ENCODE peak calls at places on chromosome 14, in four cellular contexts. T, H, Q and P are unnamed samples.

GRCh38 chr14:24774167-24774915 is 140.4 kb upstream of the GZMB start:
- DNase-seq in T (no peak), H (no peak), Q (no peak), P (no peak)

GRCh38 chr14:21528381-21529348 is 2.5 kb upstream of the SALL2 start:
- DNase-seq in T (no peak), H (no peak), Q (no peak), P (no peak)

GRCh38 chr14:24808412-24808811 is 174.4 kb upstream of the GZMB start:
- DNase-seq in T (no peak), H (no peak), Q (no peak), P (no peak)

GRCh38 chr14:69595336-69595735 is 16.1 kb upstream of the SUSD6 start:
- DNase-seq in T (no peak), H (no peak), Q (no peak), P (no peak)

GRCh38 chr14:95741051-95741490 is 27.1 kb upstream of the TCL1A start:
- DNase-seq in T (no peak), H (no peak), Q (no peak), P (no peak)

GRCh38 chr14:69133206-69134125 is 19.5 kb downstream of the DCAF5 start:
- DNase-seq in T (peak), H (no peak), Q (no peak), P (peak)

GRCh38 chr14:54465654-54466053 is 23.1 kb downstream of the GMFB start:
- DNase-seq in T (no peak), H (no peak), Q (no peak), P (no peak)

GRCh38 chr14:90087433-90087832 is 25.6 kb downstream of the KCNK13 start:
- DNase-seq in T (peak), H (peak), Q (peak), P (peak)

GRCh38 chr14:98953544-98954346 is 318.3 kb downstream of the BCL11B start:
- DNase-seq in T (peak), H (peak), Q (no peak), P (peak)

GRCh38 chr14:89330236-89331002 is 86.6 kb downstream of the FOXN3 start:
- DNase-seq in T (peak), H (peak), Q (peak), P (peak)

GRCh38 chr14:26601856-26602255 is 4.0 kb upstream of the NOVA1 start:
- DNase-seq in T (no peak), H (no peak), Q (no peak), P (no peak)

GRCh38 chr14:88995437-88996198 is 171.2 kb downstream of the TTC8 start:
- DNase-seq in T (peak), H (no peak), Q (no peak), P (peak)

GRCh38 chr14:68372363-68372762 is 420.5 kb downstream of the ZFP36L1 start:
- DNase-seq in T (no peak), H (no peak), Q (no peak), P (no peak)

GRCh38 chr14:103836976-103837725 is 10.2 kb downstream of the PPP1R13B start:
- DNase-seq in T (no peak), H (no peak), Q (no peak), P (no peak)

GRCh38 chr14:61280526-61281185 is 482 bp downstream of the TMEM30B start:
- DNase-seq in T (peak), H (peak), Q (peak), P (peak)

GRCh38 chr14:89332031-89332430 is 85.0 kb downstream of the FOXN3 start:
- DNase-seq in T (peak), H (no peak), Q (no peak), P (peak)

GRCh38 chr14:54193871-54194270 is 202.9 kb upstream of the CDKN3 start:
- DNase-seq in T (no peak), H (no peak), Q (no peak), P (no peak)

GRCh38 chr14:72479471-72479931 is 414.4 kb downstream of the DPF3 start:
- DNase-seq in T (peak), H (no peak), Q (no peak), P (peak)

GRCh38 chr14:35408026-35408425 is 3.5 kb upstream of the NFKBIA start:
- DNase-seq in T (no peak), H (no peak), Q (no peak), P (no peak)

GRCh38 chr14:94914191-94914590 is 144.3 kb upstream of the GSC start:
- DNase-seq in T (no peak), H (peak), Q (no peak), P (no peak)

GRCh38 chr14:93994919-93995682 is 2.0 kb upstream of the CCDC197 start:
- DNase-seq in T (peak), H (peak), Q (peak), P (peak)

DNA sequence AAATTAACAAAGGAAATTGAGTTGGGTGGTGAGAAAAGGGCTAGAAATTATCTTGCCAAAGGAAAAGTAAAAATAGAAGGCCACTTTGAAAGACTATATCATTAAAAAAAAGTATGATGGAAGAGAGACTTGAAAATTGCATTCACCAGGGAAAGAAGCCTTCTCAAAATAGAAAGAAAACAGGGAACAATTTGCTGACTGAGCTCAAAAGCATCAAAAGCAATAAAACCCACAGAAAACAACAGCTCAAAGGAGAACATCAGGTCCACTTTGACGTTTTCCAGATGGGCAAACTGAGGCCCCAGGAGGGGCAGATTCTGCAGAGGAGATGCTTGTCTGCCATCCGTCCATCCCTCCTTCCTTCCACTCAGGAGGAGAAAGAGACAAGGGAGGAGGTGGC is 226.2 kb upstream of the RTL1 start:
- DNase-seq in T (no peak), H (no peak), Q (no peak), P (no peak)
- TF ChIP-seq CTCF in T (no peak), H (no peak), Q (no peak), P (no peak)

GRCh38 chr14:37617864-37618365 is 22.5 kb downstream of the TTC6 start:
- DNase-seq in T (no peak), H (no peak), Q (no peak), P (no peak)
- H3K4me3 ChIP-seq in T (no peak), H (no peak), Q (no peak), P (no peak)

GRCh38 chr14:63852817-63853730 is at the start of gene SYNE2:
- DNase-seq in T (peak), H (peak), Q (peak), P (peak)
- TF ChIP-seq CTCF in T (peak), H (peak), Q (peak), P (no peak)

GRCh38 chr14:76976623-76977005 is 51.9 kb downstream of the IRF2BPL start:
- DNase-seq in T (no peak), H (no peak), Q (no peak), P (no peak)
- H3K4me3 ChIP-seq in T (no peak), H (no peak), Q (no peak), P (no peak)

GRCh38 chr14:47678993-47679392 is 3.6 kb upstream of the MDGA2 start:
- DNase-seq in T (no peak), H (no peak), Q (no peak), P (no peak)
- TF ChIP-seq CTCF in T (no peak), H (no peak), Q (no peak), P (no peak)

GRCh38 chr14:56412453-56413434 is 166.9 kb upstream of the TMEM260 start:
- DNase-seq in T (no peak), H (no peak), Q (no peak), P (peak)
- H3K4me3 ChIP-seq in T (no peak), H (no peak), Q (no peak), P (no peak)

DNA sequence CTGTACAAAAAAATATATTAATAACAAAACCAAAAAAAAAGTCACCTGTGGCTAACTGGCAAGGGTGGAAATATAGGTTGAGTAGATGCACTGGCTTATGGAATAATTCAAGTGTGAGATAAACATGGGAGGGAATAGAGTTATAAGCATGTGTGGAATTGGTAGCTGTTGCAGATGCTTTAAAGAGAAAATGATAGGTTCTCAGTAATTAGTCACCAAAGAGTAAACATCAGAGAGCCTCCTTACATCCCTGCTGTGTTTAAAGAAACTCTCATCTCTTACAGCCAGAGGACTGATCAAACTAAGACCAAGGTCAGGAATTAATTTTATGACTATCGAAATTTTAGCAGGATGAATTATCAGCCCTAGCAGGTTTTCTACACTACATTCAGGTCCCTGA is 70.5 kb downstream of the EGLN3 start:
- DNase-seq in T (no peak), H (no peak), Q (no peak), P (no peak)
- TF ChIP-seq CTCF in T (no peak), H (no peak), Q (no peak), P (no peak)